ENCODE peak calls at places on chromosomes 7 and 10, in nine cellular contexts. Z, Y, F, R, O, L, T, K and C are unnamed samples.

GRCh38 chr10:42988069-42988468 is 88.8 kb upstream of the RET start:
- DNase-seq in Z (no peak), Y (no peak), F (no peak), R (no peak), O (no peak), L (no peak), T (no peak), K (no peak), C (no peak)

GRCh38 chr7:143974457-143974856 is 19.8 kb downstream of the OR2F1 start:
- DNase-seq in Z (no peak), Y (no peak), F (no peak), R (no peak), O (no peak), L (no peak), T (peak), K (peak), C (no peak)

GRCh38 chr7:17773289-17773626 is 167.0 kb downstream of the SNX13 start:
- DNase-seq in Z (no peak), Y (peak), F (no peak), R (no peak), O (no peak), L (no peak), T (peak), K (peak), C (no peak)

GRCh38 chr10:85044-85443 is 35.9 kb upstream of the TUBB8 start:
- DNase-seq in Z (no peak), Y (no peak), F (no peak), R (no peak), O (no peak), L (no peak), T (no peak), K (no peak), C (no peak)

GRCh38 chr7:23462846-23463245 is 7.4 kb downstream of the IGF2BP3 start:
- DNase-seq in Z (no peak), Y (no peak), F (peak), R (no peak), O (no peak), L (peak), T (peak), K (peak), C (no peak)

GRCh38 chr7:128053023-128053422 is 21.8 kb upstream of the LRRC4 start:
- DNase-seq in Z (no peak), Y (no peak), F (no peak), R (peak), O (no peak), L (peak), T (peak), K (peak), C (no peak)

GRCh38 chr10:70221030-70221429 is 12.2 kb downstream of the PPA1 start:
- DNase-seq in Z (no peak), Y (no peak), F (no peak), R (no peak), O (no peak), L (no peak), T (no peak), K (no peak), C (no peak)

GRCh38 chr10:773562-774161 is 84.2 kb upstream of the DIP2C start:
- DNase-seq in Z (no peak), Y (no peak), F (no peak), R (no peak), O (no peak), L (no peak), T (no peak), K (no peak), C (no peak)

GRCh38 chr10:69961864-69962745 is 90.5 kb upstream of the MACROH2A2 start:
- DNase-seq in Z (no peak), Y (no peak), F (no peak), R (no peak), O (no peak), L (no peak), T (no peak), K (no peak), C (no peak)

GRCh38 chr7:14717711-14718304 is 184.7 kb downstream of the DGKB start:
- DNase-seq in Z (no peak), Y (no peak), F (peak), R (no peak), O (peak), L (peak), T (peak), K (peak), C (no peak)